ENCODE peak calls at places on chromosome 5, in four cellular contexts. One of them, this sample, is unnamed.

GRCh38 chr5:174271316-174271715 is 225.8 kb downstream of the NSG2 start:
- DNase-seq in GM12891: no peak
- DNase-seq in transverse colon: peak
- DNase-seq in HCT116: no peak
- DNase-seq in this sample: no peak

GRCh38 chr5:53011233-53011632 is 22.1 kb downstream of the ITGA2 start:
- DNase-seq in GM12891: no peak
- DNase-seq in transverse colon: no peak
- DNase-seq in HCT116: no peak
- DNase-seq in this sample: no peak

GRCh38 chr5:172904643-172905345 is 54.4 kb upstream of the RPL26L1 start:
- DNase-seq in GM12891: no peak
- DNase-seq in transverse colon: peak
- DNase-seq in HCT116: peak
- DNase-seq in this sample: peak

GRCh38 chr5:142931896-142932686 is 161.9 kb downstream of the ARHGAP26 start:
- DNase-seq in GM12891: no peak
- DNase-seq in transverse colon: no peak
- DNase-seq in HCT116: no peak
- DNase-seq in this sample: no peak

GRCh38 chr5:110768138-110768845 is 29.5 kb downstream of the SLC25A46 start:
- DNase-seq in GM12891: no peak
- DNase-seq in transverse colon: no peak
- DNase-seq in HCT116: no peak
- DNase-seq in this sample: no peak

GRCh38 chr5:55063220-55063863 is 39.1 kb upstream of the GZMA start:
- DNase-seq in GM12891: no peak
- DNase-seq in transverse colon: no peak
- DNase-seq in HCT116: no peak
- DNase-seq in this sample: no peak

GRCh38 chr5:170867825-170868224 is 6.0 kb downstream of the RANBP17 start:
- DNase-seq in GM12891: no peak
- DNase-seq in transverse colon: no peak
- DNase-seq in HCT116: no peak
- DNase-seq in this sample: no peak

GRCh38 chr5:73825219-73825618 is 199.2 kb downstream of the ARHGEF28 start:
- DNase-seq in GM12891: no peak
- DNase-seq in transverse colon: no peak
- DNase-seq in HCT116: no peak
- DNase-seq in this sample: no peak

GRCh38 chr5:119706049-119706448 is 76.7 kb downstream of the FAM170A start:
- DNase-seq in GM12891: no peak
- DNase-seq in transverse colon: peak
- DNase-seq in HCT116: no peak
- DNase-seq in this sample: no peak

GRCh38 chr5:113748403-113748802 is 234.9 kb downstream of the YTHDC2 start:
- DNase-seq in GM12891: no peak
- DNase-seq in transverse colon: no peak
- DNase-seq in HCT116: no peak
- DNase-seq in this sample: no peak

GRCh38 chr5:74013222-74013621 is 387.2 kb downstream of the ARHGEF28 start:
- DNase-seq in GM12891: no peak
- DNase-seq in transverse colon: no peak
- DNase-seq in HCT116: no peak
- DNase-seq in this sample: no peak

DNA sequence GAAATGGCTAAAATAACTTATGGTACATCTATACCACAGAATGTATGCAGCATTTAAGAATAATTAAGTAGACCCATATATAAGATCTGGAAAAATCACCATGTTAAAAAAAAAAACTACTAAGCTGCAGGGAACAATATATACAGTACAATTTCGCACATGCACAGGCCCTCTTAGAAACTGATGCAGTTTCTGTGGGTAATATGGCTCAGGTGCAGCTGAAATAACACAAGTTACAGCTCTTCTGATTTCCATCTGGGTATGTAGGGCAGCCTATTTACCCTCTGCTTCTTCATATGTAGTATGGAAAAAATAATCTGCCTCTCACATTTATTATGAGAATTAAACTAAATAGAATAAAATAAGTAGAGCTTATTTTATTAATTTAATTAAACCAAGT is 82.9 kb downstream of the YIPF5 start:
- DNase-seq in GM12891: no peak
- DNase-seq in transverse colon: no peak
- DNase-seq in HCT116: no peak
- DNase-seq in this sample: no peak
- TF ChIP-seq POLR2AphosphoS5 in GM12891: no peak
- TF ChIP-seq POLR2AphosphoS5 in transverse colon: no peak
- TF ChIP-seq POLR2AphosphoS5 in HCT116: no peak
- TF ChIP-seq POLR2AphosphoS5 in this sample: no peak

GRCh38 chr5:67205981-67206380 is 9.4 kb upstream of the CD180 start:
- DNase-seq in GM12891: no peak
- DNase-seq in transverse colon: no peak
- DNase-seq in HCT116: no peak
- DNase-seq in this sample: no peak

GRCh38 chr5:67206381-67207328 is 10.1 kb upstream of the CD180 start:
- DNase-seq in GM12891: peak
- DNase-seq in transverse colon: peak
- DNase-seq in HCT116: peak
- DNase-seq in this sample: peak

GRCh38 chr5:67211926-67212325 is 15.3 kb upstream of the CD180 start:
- DNase-seq in GM12891: no peak
- DNase-seq in transverse colon: no peak
- DNase-seq in HCT116: no peak
- DNase-seq in this sample: no peak

GRCh38 chr5:67208403-67208802 is 11.8 kb upstream of the CD180 start:
- DNase-seq in GM12891: no peak
- DNase-seq in transverse colon: no peak
- DNase-seq in HCT116: no peak
- DNase-seq in this sample: no peak

GRCh38 chr5:67209141-67209771 is 12.7 kb upstream of the CD180 start:
- DNase-seq in GM12891: peak
- DNase-seq in transverse colon: peak
- DNase-seq in HCT116: peak
- DNase-seq in this sample: peak
- TF ChIP-seq POLR2AphosphoS5 in GM12891: no peak
- TF ChIP-seq POLR2AphosphoS5 in transverse colon: no peak
- TF ChIP-seq POLR2AphosphoS5 in HCT116: no peak
- TF ChIP-seq POLR2AphosphoS5 in this sample: peak

GRCh38 chr5:82396871-82397514 is 118.8 kb upstream of the RPS23 start:
- DNase-seq in GM12891: no peak
- DNase-seq in transverse colon: peak
- DNase-seq in HCT116: peak
- DNase-seq in this sample: peak
- TF ChIP-seq POLR2AphosphoS5 in GM12891: no peak
- TF ChIP-seq POLR2AphosphoS5 in transverse colon: peak
- TF ChIP-seq POLR2AphosphoS5 in HCT116: peak
- TF ChIP-seq POLR2AphosphoS5 in this sample: peak

GRCh38 chr5:15901151-15901550 is 278.4 kb downstream of the MARCHF11 start:
- DNase-seq in GM12891: no peak
- DNase-seq in transverse colon: no peak
- DNase-seq in HCT116: no peak
- DNase-seq in this sample: no peak

GRCh38 chr5:15899481-15899880 is 280.1 kb downstream of the MARCHF11 start:
- DNase-seq in GM12891: no peak
- DNase-seq in transverse colon: no peak
- DNase-seq in HCT116: no peak
- DNase-seq in this sample: no peak

GRCh38 chr5:15893866-15894265 is 285.7 kb downstream of the MARCHF11 start:
- DNase-seq in GM12891: no peak
- DNase-seq in transverse colon: no peak
- DNase-seq in HCT116: no peak
- DNase-seq in this sample: no peak

GRCh38 chr5:15902050-15902449 is 277.5 kb downstream of the MARCHF11 start:
- DNase-seq in GM12891: no peak
- DNase-seq in transverse colon: no peak
- DNase-seq in HCT116: no peak
- DNase-seq in this sample: peak

GRCh38 chr5:15897609-15898008 is 282.0 kb downstream of the MARCHF11 start:
- DNase-seq in GM12891: no peak
- DNase-seq in transverse colon: no peak
- DNase-seq in HCT116: no peak
- DNase-seq in this sample: no peak
- TF ChIP-seq POLR2AphosphoS5 in GM12891: no peak
- TF ChIP-seq POLR2AphosphoS5 in transverse colon: no peak
- TF ChIP-seq POLR2AphosphoS5 in HCT116: no peak
- TF ChIP-seq POLR2AphosphoS5 in this sample: no peak

GRCh38 chr5:140242890-140243585 is 59.9 kb downstream of the PFDN1 start:
- DNase-seq in GM12891: no peak
- DNase-seq in transverse colon: no peak
- DNase-seq in HCT116: no peak
- DNase-seq in this sample: no peak

GRCh38 chr5:140239461-140239860 is 63.4 kb downstream of the PFDN1 start:
- DNase-seq in GM12891: no peak
- DNase-seq in transverse colon: no peak
- DNase-seq in HCT116: no peak
- DNase-seq in this sample: no peak

GRCh38 chr5:140242099-140242498 is 60.8 kb downstream of the PFDN1 start:
- DNase-seq in GM12891: no peak
- DNase-seq in transverse colon: no peak
- DNase-seq in HCT116: no peak
- DNase-seq in this sample: no peak

GRCh38 chr5:140239939-140240700 is 62.8 kb downstream of the PFDN1 start:
- DNase-seq in GM12891: peak
- DNase-seq in transverse colon: peak
- DNase-seq in HCT116: no peak
- DNase-seq in this sample: no peak

DNA sequence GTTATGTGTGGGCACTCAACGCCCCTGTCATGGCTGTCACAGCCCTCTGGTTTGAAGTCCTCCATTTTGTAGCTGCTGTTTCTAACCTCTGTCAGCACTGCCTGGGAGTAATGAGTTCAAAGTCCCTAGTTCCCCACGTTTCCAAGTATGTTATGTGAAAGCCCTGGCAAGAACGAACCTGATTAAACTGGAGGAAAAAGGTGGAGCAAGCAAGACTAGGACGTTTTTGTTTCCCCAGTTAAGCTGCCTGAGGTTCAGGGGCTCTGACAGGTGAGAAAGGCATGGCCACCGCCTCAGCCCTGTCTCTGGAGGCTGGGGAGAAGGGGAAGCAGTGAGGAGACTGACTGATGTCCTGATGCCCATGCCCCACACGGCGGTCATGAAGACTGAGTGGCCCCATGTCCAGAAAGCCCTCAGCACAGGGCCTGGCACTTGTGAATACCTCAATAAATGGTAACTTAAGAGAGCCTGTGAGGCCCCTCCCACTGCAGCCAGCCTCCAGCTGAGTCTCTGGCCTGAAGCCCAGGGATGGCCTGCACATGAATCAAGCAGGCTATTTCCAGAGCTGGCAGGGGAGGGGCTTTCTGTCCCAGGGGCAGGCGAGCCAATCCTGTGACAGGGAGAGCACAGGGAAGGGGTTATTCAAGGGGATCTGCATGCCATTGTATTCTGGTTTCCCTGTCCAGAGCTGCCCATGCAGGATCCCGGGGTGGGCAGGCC is 61.8 kb downstream of the PFDN1 start:
- DNase-seq in GM12891: no peak
- DNase-seq in transverse colon: peak
- DNase-seq in HCT116: peak
- DNase-seq in this sample: peak
- TF ChIP-seq POLR2AphosphoS5 in GM12891: no peak
- TF ChIP-seq POLR2AphosphoS5 in transverse colon: peak
- TF ChIP-seq POLR2AphosphoS5 in HCT116: peak
- TF ChIP-seq POLR2AphosphoS5 in this sample: peak

GRCh38 chr5:14158890-14159666 is 15.9 kb downstream of the TRIO start:
- DNase-seq in GM12891: no peak
- DNase-seq in transverse colon: no peak
- DNase-seq in HCT116: no peak
- DNase-seq in this sample: no peak

GRCh38 chr5:14157494-14157782 is 14.3 kb downstream of the TRIO start:
- DNase-seq in GM12891: no peak
- DNase-seq in transverse colon: no peak
- DNase-seq in HCT116: no peak
- DNase-seq in this sample: no peak

GRCh38 chr5:14155730-14156129 is 12.6 kb downstream of the TRIO start:
- DNase-seq in GM12891: no peak
- DNase-seq in transverse colon: no peak
- DNase-seq in HCT116: no peak
- DNase-seq in this sample: no peak

GRCh38 chr5:14155075-14155474 is 11.9 kb downstream of the TRIO start:
- DNase-seq in GM12891: no peak
- DNase-seq in transverse colon: no peak
- DNase-seq in HCT116: no peak
- DNase-seq in this sample: no peak

DNA sequence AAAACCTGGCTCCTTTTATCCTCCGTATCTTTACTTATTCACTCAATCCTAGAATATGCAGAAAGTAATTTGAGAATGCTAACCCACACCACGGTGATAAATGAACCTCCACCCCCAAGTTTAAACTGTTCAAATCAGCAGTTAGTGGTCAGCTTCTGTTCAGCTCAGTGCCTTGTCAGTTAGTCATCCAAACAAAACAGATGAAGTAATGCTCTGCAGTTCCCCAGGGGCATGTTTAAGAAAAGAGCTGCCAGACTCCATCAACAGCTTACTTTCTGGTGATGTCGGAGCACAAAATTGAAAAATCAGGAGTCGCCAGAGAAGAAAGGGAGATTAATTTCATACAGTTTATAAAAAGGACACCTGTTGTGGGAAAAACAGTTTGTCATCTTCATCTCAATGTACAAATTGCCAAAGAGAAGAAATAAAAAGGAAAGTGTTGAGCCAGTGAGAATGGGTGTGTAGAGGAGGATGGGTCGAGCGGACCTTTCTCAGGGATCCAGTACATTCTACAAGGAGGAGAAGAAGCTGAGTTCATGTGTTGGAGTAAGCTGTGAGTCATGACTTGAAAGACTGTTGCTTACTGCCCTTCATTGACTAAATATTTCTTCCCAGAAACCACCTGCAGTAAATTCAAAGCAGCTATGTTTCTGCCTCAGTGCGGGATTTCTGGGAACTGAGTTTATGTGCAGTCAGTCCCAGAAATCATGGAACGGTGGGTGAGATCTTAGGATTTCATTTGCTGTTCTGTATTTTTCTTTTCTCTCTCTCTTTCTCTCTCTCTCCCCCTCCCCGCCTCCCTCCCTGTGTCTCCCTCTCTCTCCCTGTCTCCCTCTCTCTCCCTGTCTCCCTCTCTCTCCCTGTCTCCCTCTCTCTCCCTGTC is 13.7 kb downstream of the TRIO start:
- DNase-seq in GM12891: no peak
- DNase-seq in transverse colon: no peak
- DNase-seq in HCT116: peak
- DNase-seq in this sample: no peak
- TF ChIP-seq POLR2AphosphoS5 in GM12891: no peak
- TF ChIP-seq POLR2AphosphoS5 in transverse colon: peak
- TF ChIP-seq POLR2AphosphoS5 in HCT116: no peak
- TF ChIP-seq POLR2AphosphoS5 in this sample: peak

This sample was measured in prostate gland.